ENCODE peak calls at places on chromosomes 2 and 18, in seven cellular contexts. M is dorsolateral prefrontal cortex, C is GM23338, B is esophagus muscularis mucosa, P is cardiac muscle cell, H is H1, O is OCI-LY7. D is an unnamed sample.

GRCh38 chr2:156147594-156148330 is 184.8 kb downstream of the NR4A2 start:
- DNase-seq in M (no peak), C (no peak), B (no peak), P (peak; percentile 29), H (no peak), O (no peak), D (no peak)

GRCh38 chr2:36376992-36377738 is 21.6 kb downstream of the CRIM1 start:
- DNase-seq in M (no peak), C (peak; percentile 56), B (peak; percentile 86), P (peak; percentile 40), H (no peak), O (no peak), D (no peak)

GRCh38 chr18:11808001-11808855 is 43.0 kb upstream of the CHMP1B start:
- DNase-seq in M (no peak), C (peak; percentile 90), B (no peak), P (no peak), H (no peak), O (no peak), D (no peak)

GRCh38 chr18:57997820-57998219 is 46.2 kb upstream of the NEDD4L start:
- DNase-seq in M (no peak), C (peak; percentile 25), B (no peak), P (no peak), H (no peak), O (no peak), D (no peak)

GRCh38 chr2:228474466-228474865 is 293.0 kb upstream of the SPHKAP start:
- DNase-seq in M (no peak), C (no peak), B (no peak), P (no peak), H (no peak), O (no peak), D (no peak)

GRCh38 chr2:168247341-168248305 is at the start of gene STK39:
- DNase-seq in M (no peak), C (peak; percentile 90), B (peak; percentile 93), P (peak; percentile 92), H (peak; percentile 88), O (peak; percentile 84), D (peak; percentile 89)

GRCh38 chr2:64479259-64480198 is 25.6 kb downstream of the LGALSL start:
- DNase-seq in M (no peak), C (no peak), B (no peak), P (no peak), H (no peak), O (no peak), D (no peak)

GRCh38 chr18:1050012-1050657 is 145.5 kb downstream of the ADCYAP1 start:
- DNase-seq in M (no peak), C (no peak), B (no peak), P (no peak), H (no peak), O (no peak), D (no peak)

GRCh38 chr18:34608064-34608463 is 102.0 kb upstream of the DTNA start:
- DNase-seq in M (no peak), C (no peak), B (no peak), P (no peak), H (no peak), O (no peak), D (no peak)

GRCh38 chr18:36786686-36787085 is 42.1 kb downstream of the TPGS2 start:
- DNase-seq in M (peak; percentile 39), C (no peak), B (no peak), P (no peak), H (no peak), O (no peak), D (peak; percentile 24)

GRCh38 chr18:29449424-29449823 is 1272.5 kb upstream of the CDH2 start:
- DNase-seq in M (no peak), C (no peak), B (no peak), P (no peak), H (no peak), O (no peak), D (no peak)

GRCh38 chr18:74241426-74241825 is 50.3 kb downstream of the CYB5A start:
- DNase-seq in M (no peak), C (no peak), B (no peak), P (no peak), H (no peak), O (no peak), D (no peak)

GRCh38 chr2:42128731-42129486 is 40.2 kb upstream of the EML4 start:
- DNase-seq in M (no peak), C (no peak), B (no peak), P (no peak), H (no peak), O (peak; percentile 58), D (no peak)

GRCh38 chr18:59505311-59505710 is 146.2 kb upstream of the LMAN1 start:
- DNase-seq in M (no peak), C (no peak), B (no peak), P (no peak), H (no peak), O (no peak), D (no peak)

GRCh38 chr2:96109931-96110511 is 6.3 kb downstream of the ADRA2B start:
- DNase-seq in M (no peak), C (no peak), B (no peak), P (no peak), H (no peak), O (no peak), D (no peak)

GRCh38 chr2:128442891-128443302 is 124.2 kb upstream of the HS6ST1 start:
- DNase-seq in M (no peak), C (peak; percentile 58), B (peak; percentile 87), P (peak; percentile 23), H (peak; percentile 53), O (no peak), D (no peak)

GRCh38 chr2:182870227-182870626 is 3.8 kb upstream of the FRZB start:
- DNase-seq in M (no peak), C (peak; percentile 90), B (no peak), P (peak; percentile 55), H (peak; percentile 69), O (peak; percentile 59), D (no peak)

GRCh38 chr2:157438907-157439791 is 4.7 kb downstream of the CYTIP start:
- DNase-seq in M (no peak), C (no peak), B (no peak), P (peak; percentile 19), H (no peak), O (peak; percentile 62), D (no peak)

GRCh38 chr2:107721581-107721980 is 105.1 kb upstream of the RGPD4 start:
- DNase-seq in M (no peak), C (no peak), B (no peak), P (no peak), H (no peak), O (no peak), D (no peak)

GRCh38 chr2:149155181-149155580 is 116.7 kb downstream of the LYPD6B start:
- DNase-seq in M (no peak), C (no peak), B (no peak), P (peak; percentile 52), H (no peak), O (peak; percentile 17), D (no peak)

GRCh38 chr18:32093523-32093922 is 1.8 kb downstream of the RNF138 start:
- DNase-seq in M (no peak), C (no peak), B (no peak), P (no peak), H (no peak), O (no peak), D (no peak)

GRCh38 chr2:169767243-169767888 is 31.3 kb upstream of the SSB start:
- DNase-seq in M (peak; percentile 80), C (peak; percentile 87), B (no peak), P (peak; percentile 50), H (peak; percentile 57), O (peak; percentile 56), D (no peak)

GRCh38 chr2:60527762-60528161 is 25.7 kb downstream of the BCL11A start:
- DNase-seq in M (no peak), C (no peak), B (peak; percentile 68), P (no peak), H (no peak), O (no peak), D (no peak)

GRCh38 chr2:106193491-106193976 is 567 bp downstream of the UXS1 start:
- DNase-seq in M (no peak), C (peak; percentile 40), B (no peak), P (peak; percentile 72), H (peak; percentile 56), O (peak; percentile 29), D (peak; percentile 31)

GRCh38 chr2:224646242-224646846 is 61.2 kb upstream of the CUL3 start:
- DNase-seq in M (no peak), C (peak; percentile 57), B (no peak), P (peak; percentile 30), H (no peak), O (peak; percentile 85), D (no peak)

GRCh38 chr2:156476516-156477206 is 40.5 kb downstream of the GPD2 start:
- DNase-seq in M (no peak), C (no peak), B (no peak), P (no peak), H (no peak), O (no peak), D (no peak)

GRCh38 chr2:165576409-165576808 is 106.9 kb downstream of the CSRNP3 start:
- DNase-seq in M (no peak), C (no peak), B (no peak), P (no peak), H (no peak), O (no peak), D (no peak)
- TF ChIP-seq CTCF in M (no peak), C (no peak), B (no peak), P (no peak), H (no peak), O (no peak), D (no peak)

GRCh38 chr18:6732952-6733351 is 3.4 kb downstream of the ARHGAP28 start:
- DNase-seq in M (no peak), C (peak; percentile 27), B (no peak), P (no peak), H (no peak), O (no peak), D (no peak)

GRCh38 chr18:6728318-6728717 is 1.2 kb upstream of the ARHGAP28 start:
- DNase-seq in M (no peak), C (no peak), B (no peak), P (no peak), H (no peak), O (no peak), D (no peak)

GRCh38 chr18:6729247-6730091 is at the start of gene ARHGAP28:
- DNase-seq in M (peak; percentile 51), C (peak; percentile 86), B (no peak), P (peak; percentile 96), H (peak; percentile 83), O (no peak), D (peak; percentile 82)

GRCh38 chr18:6731197-6731596 is 1.7 kb downstream of the ARHGAP28 start:
- DNase-seq in M (no peak), C (peak; percentile 25), B (no peak), P (no peak), H (no peak), O (no peak), D (peak; percentile 38)

GRCh38 chr18:6728809-6729246 is 688 bp upstream of the ARHGAP28 start:
- DNase-seq in M (peak; percentile 68), C (no peak), B (no peak), P (no peak), H (no peak), O (no peak), D (no peak)
- H3K4me3 ChIP-seq in M (no peak overlapping the region), C (peak overlapping the region; percentile 51), B (peak overlapping the region; percentile 58), P (peak overlapping the region; percentile 34), H (peak overlapping the region; percentile 72), O (no peak overlapping the region), D (peak overlapping the region; percentile 73)

GRCh38 chr2:112795720-112796119 is 11.4 kb upstream of the IL1A start:
- DNase-seq in M (no peak), C (no peak), B (no peak), P (no peak), H (no peak), O (peak; percentile 8), D (peak; percentile 25)
- H3K27ac ChIP-seq in M (no peak overlapping the region), C (no peak overlapping the region), B (no peak overlapping the region), P (no peak overlapping the region), H (no peak overlapping the region), O (no peak overlapping the region), D (no peak overlapping the region)

GRCh38 chr2:222561817-222562424 is 94.0 kb downstream of the FARSB start:
- DNase-seq in M (peak; percentile 53), C (peak; percentile 90), B (no peak), P (peak; percentile 77), H (peak; percentile 70), O (peak; percentile 38), D (peak; percentile 29)
- TF ChIP-seq CTCF in M (peak; percentile 60), C (peak; percentile 81), B (peak; percentile 67), P (peak; percentile 76), H (peak; percentile 37), O (peak; percentile 77), D (no peak)

D was measured in pancreas.